ENCODE peak calls at places on chromosomes 4 and X, in five cellular contexts. K is H54, A is natural killer cell, J is aorta, N is DMS153. Z is an unnamed sample.

GRCh38 chrX:7934026-7934425 is 6.8 kb upstream of the PNPLA4 start:
- DNase-seq in K (no peak), A (no peak), J (no peak), N (no peak), Z (no peak)

GRCh38 chrX:155613927-155614559 is 1.3 kb upstream of the TMLHE start:
- DNase-seq in K (no peak), A (no peak), J (no peak), N (no peak), Z (no peak)

GRCh38 chrX:66638591-66639500 is at the start of gene EDA2R:
- DNase-seq in K (peak), A (no peak), J (peak), N (peak), Z (no peak)

GRCh38 chr4:95421869-95422268 is 126.9 kb downstream of the UNC5C start:
- DNase-seq in K (no peak), A (no peak), J (no peak), N (no peak), Z (no peak)

GRCh38 chr4:80361329-80361900 is 25.9 kb downstream of the CFAP299 start:
- DNase-seq in K (no peak), A (no peak), J (no peak), N (no peak), Z (no peak)

GRCh38 chr4:76607266-76607799 is 172.3 kb downstream of the SHROOM3 start:
- DNase-seq in K (no peak), A (no peak), J (no peak), N (no peak), Z (no peak)

GRCh38 chr4:52979821-52980590 is 117.9 kb downstream of the RASL11B start:
- DNase-seq in K (no peak), A (no peak), J (no peak), N (no peak), Z (no peak)

GRCh38 chr4:176769519-176769918 is 23.2 kb downstream of the VEGFC start:
- DNase-seq in K (no peak), A (no peak), J (no peak), N (no peak), Z (no peak)

GRCh38 chrX:47380268-47380667 is 9.9 kb downstream of the ZNF157 start:
- DNase-seq in K (no peak), A (peak), J (no peak), N (no peak), Z (no peak)

GRCh38 chrX:103061486-103061885 is 2.5 kb downstream of the BEX1 start:
- DNase-seq in K (no peak), A (no peak), J (no peak), N (no peak), Z (no peak)

GRCh38 chrX:40006025-40007017 is 91.4 kb downstream of the BCOR start:
- DNase-seq in K (no peak), A (no peak), J (peak), N (no peak), Z (no peak)

GRCh38 chr4:10182446-10183424 is 66.1 kb upstream of the WDR1 start:
- DNase-seq in K (no peak), A (no peak), J (no peak), N (no peak), Z (no peak)

GRCh38 chrX:16870095-16870860 is at the start of gene RBBP7:
- DNase-seq in K (peak), A (peak), J (peak), N (peak), Z (peak)

GRCh38 chr4:20889901-20890300 is 189.6 kb downstream of the PACRGL start:
- DNase-seq in K (no peak), A (no peak), J (no peak), N (no peak), Z (no peak)

GRCh38 chr4:84803720-84804119 is 162.8 kb downstream of the WDFY3 start:
- DNase-seq in K (no peak), A (no peak), J (no peak), N (no peak), Z (no peak)

Z was measured in glomerular endothelial cell.